ENCODE peak calls at places on chromosomes 12 and 14, in nine cellular contexts. T is neural progenitor cell, P is thoracic aorta, C is tibial nerve, V is psoas muscle, E is lung, L is PC-9, H is stomach, Y is fibroblast of lung. K is an unnamed sample.

GRCh38 chr12:106974525-106974924 is 12.4 kb downstream of the MTERF2 start:
- DNase-seq in T (no peak), P (no peak), C (no peak), V (no peak), E (no peak), L (no peak), H (no peak), Y (no peak), K (peak; percentile 58)

GRCh38 chr14:74105381-74105780 is 20.6 kb downstream of the LIN52 start:
- DNase-seq in T (no peak), P (no peak), C (no peak), V (no peak), E (no peak), L (no peak), H (no peak), Y (no peak), K (no peak)

GRCh38 chr12:130633771-130634170 is 82.3 kb downstream of the RIMBP2 start:
- DNase-seq in T (peak; percentile 86), P (no peak), C (no peak), V (no peak), E (peak; percentile 37), L (no peak), H (peak; percentile 29), Y (no peak), K (no peak)

GRCh38 chr14:105439710-105440553 is 20.3 kb downstream of the MTA1 start:
- DNase-seq in T (no peak), P (no peak), C (no peak), V (peak; percentile 57), E (no peak), L (no peak), H (no peak), Y (no peak), K (no peak)

GRCh38 chr12:115752913-115753726 is 524.4 kb downstream of the MED13L start:
- DNase-seq in T (peak; percentile 76), P (peak; percentile 9), C (no peak), V (no peak), E (peak; percentile 36), L (no peak), H (peak; percentile 33), Y (peak; percentile 66), K (no peak)

GRCh38 chr12:93033948-93034347 is 104.9 kb upstream of the EEA1 start:
- DNase-seq in T (no peak), P (no peak), C (no peak), V (no peak), E (no peak), L (no peak), H (no peak), Y (no peak), K (no peak)

GRCh38 chr14:51394391-51394790 is 154.3 kb downstream of the TMX1 start:
- DNase-seq in T (no peak), P (no peak), C (no peak), V (no peak), E (no peak), L (no peak), H (no peak), Y (peak; percentile 42), K (no peak)

GRCh38 chr14:36657409-36658090 is 4.1 kb upstream of the PAX9 start:
- DNase-seq in T (peak; percentile 72), P (no peak), C (no peak), V (no peak), E (no peak), L (no peak), H (no peak), Y (no peak), K (no peak)

GRCh38 chr14:54683882-54684794 is 117.2 kb downstream of the SAMD4A start:
- DNase-seq in T (peak; percentile 58), P (peak; percentile 68), C (no peak), V (peak; percentile 77), E (no peak), L (peak; percentile 37), H (no peak), Y (peak; percentile 85), K (no peak)

GRCh38 chr12:117863004-117863709 is 105.6 kb downstream of the KSR2 start:
- DNase-seq in T (no peak), P (no peak), C (no peak), V (no peak), E (no peak), L (no peak), H (no peak), Y (peak; percentile 16), K (no peak)

GRCh38 chr12:107079172-107080011 is 14.0 kb downstream of the CRY1 start:
- DNase-seq in T (no peak), P (no peak), C (no peak), V (no peak), E (no peak), L (no peak), H (no peak), Y (peak; percentile 58), K (no peak)

GRCh38 chr14:100858838-100859220 is 32.9 kb downstream of the MEG3 start:
- DNase-seq in T (no peak), P (no peak), C (no peak), V (peak; percentile 23), E (no peak), L (no peak), H (no peak), Y (no peak), K (no peak)

GRCh38 chr12:106580671-106581508 is 1.9 kb upstream of the RFX4 start:
- DNase-seq in T (peak; percentile 32), P (no peak), C (no peak), V (no peak), E (no peak), L (no peak), H (no peak), Y (no peak), K (no peak)

GRCh38 chr14:68174446-68174845 is 354.9 kb downstream of the RAD51B start:
- DNase-seq in T (no peak), P (no peak), C (no peak), V (no peak), E (no peak), L (no peak), H (no peak), Y (peak; percentile 51), K (no peak)

GRCh38 chr12:81591256-81591655 is 167.9 kb downstream of the PPFIA2 start:
- DNase-seq in T (no peak), P (no peak), C (no peak), V (no peak), E (no peak), L (no peak), H (no peak), Y (no peak), K (no peak)

GRCh38 chr12:81588609-81589008 is 170.5 kb downstream of the PPFIA2 start:
- DNase-seq in T (no peak), P (no peak), C (no peak), V (no peak), E (no peak), L (no peak), H (no peak), Y (no peak), K (no peak)

DNA sequence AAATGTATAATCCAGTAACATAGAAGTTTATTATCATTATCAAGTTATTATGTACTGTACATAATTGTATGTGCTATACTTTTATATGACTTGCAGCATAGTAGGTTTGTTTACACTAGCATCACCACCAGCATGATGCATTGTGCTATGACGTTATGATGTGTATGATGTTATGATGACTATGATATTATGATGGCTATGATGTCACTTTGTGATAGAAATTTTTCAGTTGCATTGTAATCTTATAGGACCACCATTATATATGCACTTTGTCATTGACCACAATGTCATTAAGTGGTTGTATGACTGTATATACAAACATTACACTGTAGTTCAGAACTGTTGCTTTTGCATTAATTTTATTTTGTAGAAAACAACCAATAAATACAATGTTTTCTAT is 173.4 kb downstream of the PPFIA2 start:
- DNase-seq in T (no peak), P (no peak), C (no peak), V (no peak), E (no peak), L (no peak), H (no peak), Y (no peak), K (no peak)
- TF ChIP-seq CTCF in T (no peak), P (no peak), C (no peak), V (no peak), E (no peak), L (no peak), H (no peak), Y (no peak), K (no peak)

GRCh38 chr12:53971686-53972085 is 1.2 kb upstream of the HOXC11 start:
- DNase-seq in T (no peak), P (no peak), C (no peak), V (no peak), E (no peak), L (no peak), H (no peak), Y (no peak), K (no peak)

GRCh38 chr12:53973093-53974042 is at the start of gene HOXC11:
- DNase-seq in T (no peak), P (no peak), C (no peak), V (peak; percentile 73), E (no peak), L (peak; percentile 39), H (no peak), Y (no peak), K (no peak)

GRCh38 chr12:53972152-53972702 is 699 bp upstream of the HOXC11 start:
- DNase-seq in T (no peak), P (no peak), C (no peak), V (peak; percentile 44), E (no peak), L (peak; percentile 47), H (no peak), Y (no peak), K (no peak)

GRCh38 chr12:53971129-53971528 is 1.8 kb upstream of the HOXC11 start:
- DNase-seq in T (no peak), P (no peak), C (no peak), V (no peak), E (no peak), L (no peak), H (no peak), Y (no peak), K (no peak)

GRCh38 chr12:53972722-53973092 is 219 bp upstream of the HOXC11 start:
- DNase-seq in T (no peak), P (no peak), C (no peak), V (no peak), E (no peak), L (no peak), H (no peak), Y (no peak), K (no peak)
- H3K4me3 ChIP-seq in T (no peak overlapping the region), P (no peak overlapping the region), C (no peak overlapping the region), V (peak overlapping the region; percentile 69), E (no peak overlapping the region), L (no peak overlapping the region), H (no peak overlapping the region), Y (no peak overlapping the region), K (peak overlapping the region; percentile 51)

GRCh38 chr14:56686416-56686815 is 106.8 kb downstream of the TMEM260 start:
- DNase-seq in T (peak; percentile 73), P (no peak), C (no peak), V (no peak), E (no peak), L (no peak), H (peak; percentile 41), Y (no peak), K (no peak)
- TF ChIP-seq CTCF in T (peak; percentile 48), P (no peak), C (no peak), V (no peak), E (no peak), L (peak; percentile 60), H (no peak), Y (no peak), K (peak; percentile 43)

DNA sequence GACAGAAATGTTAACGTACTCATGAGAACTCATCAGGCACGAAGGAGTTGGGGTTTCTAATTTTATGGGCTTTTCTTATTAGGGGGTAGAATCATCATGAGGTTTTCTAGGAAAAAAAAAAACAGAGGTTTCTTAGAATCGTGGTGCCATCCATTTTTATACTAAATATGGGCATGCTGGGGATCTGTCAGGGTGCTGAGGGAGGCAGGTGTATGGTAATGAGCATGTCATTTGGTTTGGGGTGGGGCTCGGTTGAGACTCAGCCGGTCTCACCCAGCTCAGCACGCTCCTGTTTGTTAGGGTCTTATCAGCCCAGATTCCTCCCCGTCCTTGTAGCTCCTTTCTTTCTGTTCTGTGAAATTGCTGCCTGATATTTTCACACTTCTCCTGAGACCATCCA is 98.2 kb downstream of the DICER1 start:
- DNase-seq in T (no peak), P (no peak), C (no peak), V (no peak), E (no peak), L (no peak), H (no peak), Y (no peak), K (no peak)
- H3K4me3 ChIP-seq in T (no peak overlapping the region), P (no peak overlapping the region), C (no peak overlapping the region), V (no peak overlapping the region), E (no peak overlapping the region), L (no peak overlapping the region), H (no peak overlapping the region), Y (no peak overlapping the region), K (no peak overlapping the region)